ENCODE peak calls at places on chromosomes 2 and 18, in five cellular contexts. One of them, this sample, is unnamed.

GRCh38 chr18:74286106-74286856 is 5.5 kb downstream of the CYB5A start:
- DNase-seq in left ventricle myocardium inferior: no peak
- DNase-seq in neural crest cell: no peak
- DNase-seq in bronchial epithelial cell: no peak
- DNase-seq in putamen: no peak
- DNase-seq in this sample: no peak

GRCh38 chr2:954687-955000 is 4.0 kb downstream of the SNTG2 start:
- DNase-seq in bronchial epithelial cell: no peak
- DNase-seq in left ventricle myocardium inferior: no peak
- DNase-seq in putamen: no peak
- DNase-seq in neural crest cell: no peak
- DNase-seq in this sample: no peak

GRCh38 chr18:55179460-55180195 is 220.4 kb upstream of the CCDC68 start:
- DNase-seq in putamen: no peak
- DNase-seq in left ventricle myocardium inferior: no peak
- DNase-seq in neural crest cell: no peak
- DNase-seq in bronchial epithelial cell: no peak
- DNase-seq in this sample: no peak

GRCh38 chr2:227629435-227629834 is 12.1 kb downstream of the SCYGR4 start:
- DNase-seq in putamen: no peak
- DNase-seq in neural crest cell: no peak
- DNase-seq in left ventricle myocardium inferior: no peak
- DNase-seq in bronchial epithelial cell: no peak
- DNase-seq in this sample: no peak

GRCh38 chr2:148614024-148614331 is 30.6 kb upstream of the EPC2 start:
- DNase-seq in left ventricle myocardium inferior: no peak
- DNase-seq in putamen: no peak
- DNase-seq in bronchial epithelial cell: peak; percentile 17
- DNase-seq in neural crest cell: no peak
- DNase-seq in this sample: no peak

GRCh38 chr2:187825108-187825507 is 270.9 kb upstream of the TFPI start:
- DNase-seq in left ventricle myocardium inferior: no peak
- DNase-seq in neural crest cell: no peak
- DNase-seq in putamen: no peak
- DNase-seq in bronchial epithelial cell: no peak
- DNase-seq in this sample: no peak

GRCh38 chr2:30266051-30266621 is 34.8 kb downstream of the LBH start:
- DNase-seq in bronchial epithelial cell: no peak
- DNase-seq in putamen: no peak
- DNase-seq in neural crest cell: no peak
- DNase-seq in left ventricle myocardium inferior: no peak
- DNase-seq in this sample: no peak

GRCh38 chr18:31783059-31783458 is 22.4 kb upstream of the SLC25A52 start:
- DNase-seq in left ventricle myocardium inferior: no peak
- DNase-seq in bronchial epithelial cell: no peak
- DNase-seq in putamen: no peak
- DNase-seq in neural crest cell: no peak
- DNase-seq in this sample: no peak

GRCh38 chr2:239278941-239279365 is 121.9 kb downstream of the HDAC4 start:
- DNase-seq in putamen: no peak
- DNase-seq in left ventricle myocardium inferior: no peak
- DNase-seq in neural crest cell: no peak
- DNase-seq in bronchial epithelial cell: peak; percentile 23
- DNase-seq in this sample: no peak

GRCh38 chr2:31238126-31238905 is 4.4 kb downstream of the EHD3 start:
- DNase-seq in neural crest cell: no peak
- DNase-seq in putamen: peak; percentile 56
- DNase-seq in left ventricle myocardium inferior: peak; percentile 32
- DNase-seq in bronchial epithelial cell: no peak
- DNase-seq in this sample: no peak

GRCh38 chr2:36797324-36798070 is 101.0 kb downstream of the VIT start:
- DNase-seq in neural crest cell: no peak
- DNase-seq in left ventricle myocardium inferior: no peak
- DNase-seq in bronchial epithelial cell: no peak
- DNase-seq in putamen: peak; percentile 77
- DNase-seq in this sample: no peak

GRCh38 chr18:9008709-9009635 is 93.5 kb upstream of the NDUFV2 start:
- DNase-seq in left ventricle myocardium inferior: no peak
- DNase-seq in bronchial epithelial cell: no peak
- DNase-seq in neural crest cell: no peak
- DNase-seq in putamen: no peak
- DNase-seq in this sample: no peak

GRCh38 chr2:158130832-158131473 is 29.3 kb downstream of the UPP2 start:
- DNase-seq in bronchial epithelial cell: no peak
- DNase-seq in neural crest cell: no peak
- DNase-seq in putamen: no peak
- DNase-seq in left ventricle myocardium inferior: no peak
- DNase-seq in this sample: no peak

GRCh38 chr2:237590272-237591020 is at the start of gene RAB17:
- DNase-seq in neural crest cell: no peak
- DNase-seq in bronchial epithelial cell: peak; percentile 71
- DNase-seq in putamen: no peak
- DNase-seq in left ventricle myocardium inferior: no peak
- DNase-seq in this sample: no peak

GRCh38 chr18:67589325-67589724 is 72.8 kb upstream of the DSEL start:
- DNase-seq in left ventricle myocardium inferior: no peak
- DNase-seq in bronchial epithelial cell: peak; percentile 38
- DNase-seq in neural crest cell: no peak
- DNase-seq in putamen: no peak
- DNase-seq in this sample: no peak

GRCh38 chr2:3179208-3179607 is 198.4 kb downstream of the EIPR1 start:
- DNase-seq in neural crest cell: no peak
- DNase-seq in left ventricle myocardium inferior: no peak
- DNase-seq in bronchial epithelial cell: no peak
- DNase-seq in putamen: no peak
- DNase-seq in this sample: no peak

GRCh38 chr2:150228936-150229335 is 258.5 kb downstream of the RND3 start:
- DNase-seq in neural crest cell: no peak
- DNase-seq in putamen: no peak
- DNase-seq in left ventricle myocardium inferior: no peak
- DNase-seq in bronchial epithelial cell: peak; percentile 53
- DNase-seq in this sample: no peak

GRCh38 chr2:151289972-151290335 is 486 bp upstream of the NMI start:
- DNase-seq in putamen: peak; percentile 4
- DNase-seq in neural crest cell: no peak
- DNase-seq in bronchial epithelial cell: peak; percentile 84
- DNase-seq in left ventricle myocardium inferior: peak; percentile 28
- DNase-seq in this sample: no peak

GRCh38 chr2:98212291-98212690 is 125.3 kb downstream of the VWA3B start:
- DNase-seq in putamen: no peak
- DNase-seq in bronchial epithelial cell: no peak
- DNase-seq in left ventricle myocardium inferior: no peak
- DNase-seq in neural crest cell: no peak
- DNase-seq in this sample: no peak

GRCh38 chr2:102114851-102115497 is 27.6 kb upstream of the IL1R1 start:
- DNase-seq in putamen: no peak
- DNase-seq in bronchial epithelial cell: peak; percentile 44
- DNase-seq in left ventricle myocardium inferior: no peak
- DNase-seq in neural crest cell: no peak
- DNase-seq in this sample: no peak

GRCh38 chr2:218517434-218518206 is 50.5 kb downstream of the USP37 start:
- DNase-seq in putamen: peak; percentile 57
- DNase-seq in neural crest cell: no peak
- DNase-seq in left ventricle myocardium inferior: no peak
- DNase-seq in bronchial epithelial cell: no peak
- DNase-seq in this sample: no peak